ENCODE peak calls at places on chromosome 11, in nine cellular contexts. H is fibroblast of the aortic adventitia; F is CD4-positive, CD25-positive, alpha-beta regulatory T cell; R is GM06990; W is HFF-Myc; E is hepatocyte; V is bronchial epithelial cell; C is pancreas; J is upper lobe of right lung. B is an unnamed sample.

GRCh38 chr11:33515347-33515746 is 185.3 kb downstream of the C11orf91 start:
- DNase-seq in H (peak; percentile 19), F (no peak), R (peak; percentile 25), W (no peak), E (no peak), V (peak; percentile 18), C (no peak), J (no peak), B (no peak)

GRCh38 chr11:116124916-116125714 is 620.9 kb upstream of the CADM1 start:
- DNase-seq in H (no peak), F (no peak), R (no peak), W (no peak), E (no peak), V (no peak), C (no peak), J (no peak), B (no peak)

GRCh38 chr11:2806351-2807058 is 79.1 kb downstream of the CDKN1C start:
- DNase-seq in H (no peak), F (peak; percentile 0), R (no peak), W (no peak), E (no peak), V (no peak), C (peak; percentile 15), J (peak; percentile 63), B (peak; percentile 5)

GRCh38 chr11:62777389-62777788 is 6.2 kb downstream of the TAF6L start:
- DNase-seq in H (no peak), F (no peak), R (no peak), W (no peak), E (no peak), V (no peak), C (no peak), J (no peak), B (no peak)

GRCh38 chr11:71248656-71249055 is 3.7 kb downstream of the SHANK2 start:
- DNase-seq in H (no peak), F (no peak), R (no peak), W (no peak), E (no peak), V (no peak), C (no peak), J (peak; percentile 36), B (no peak)

GRCh38 chr11:74022541-74022940 is 13.7 kb upstream of the UCP3 start:
- DNase-seq in H (no peak), F (no peak), R (no peak), W (no peak), E (no peak), V (no peak), C (no peak), J (no peak), B (no peak)

GRCh38 chr11:2846470-2846869 is 39.1 kb downstream of the CDKN1C start:
- DNase-seq in H (no peak), F (no peak), R (no peak), W (no peak), E (no peak), V (no peak), C (no peak), J (no peak), B (no peak)

GRCh38 chr11:12112150-12112520 is 1.7 kb downstream of the MICAL2 start:
- DNase-seq in H (no peak), F (no peak), R (no peak), W (no peak), E (no peak), V (no peak), C (no peak), J (no peak), B (no peak)

GRCh38 chr11:73980001-73980960 is 2.4 kb downstream of the UCP2 start:
- DNase-seq in H (no peak), F (peak; percentile 66), R (peak; percentile 87), W (no peak), E (peak; percentile 48), V (peak; percentile 49), C (peak; percentile 28), J (peak; percentile 69), B (no peak)

GRCh38 chr11:66443602-66444001 is 5.0 kb upstream of the MRPL11 start:
- DNase-seq in H (peak; percentile 74), F (no peak), R (no peak), W (peak; percentile 70), E (no peak), V (peak; percentile 52), C (no peak), J (no peak), B (no peak)

GRCh38 chr11:70107191-70107590 is 29.1 kb downstream of the ANO1 start:
- DNase-seq in H (no peak), F (no peak), R (no peak), W (no peak), E (no peak), V (no peak), C (no peak), J (no peak), B (no peak)

GRCh38 chr11:110852925-110853324 is 140.7 kb upstream of the ARHGAP20 start:
- DNase-seq in H (no peak), F (no peak), R (no peak), W (no peak), E (no peak), V (no peak), C (no peak), J (no peak), B (no peak)

GRCh38 chr11:68153742-68154141 is 32.6 kb upstream of the CHKA start:
- DNase-seq in H (no peak), F (no peak), R (no peak), W (no peak), E (no peak), V (no peak), C (no peak), J (no peak), B (no peak)

GRCh38 chr11:96315476-96315875 is 27.5 kb downstream of the MAML2 start:
- DNase-seq in H (no peak), F (no peak), R (no peak), W (no peak), E (no peak), V (no peak), C (no peak), J (no peak), B (no peak)

GRCh38 chr11:134537941-134538340 is 125.9 kb upstream of the B3GAT1 start:
- DNase-seq in H (no peak), F (no peak), R (no peak), W (no peak), E (no peak), V (no peak), C (no peak), J (peak; percentile 36), B (peak; percentile 34)

GRCh38 chr11:6476571-6476970 is 2.8 kb upstream of the TRIM3 start:
- DNase-seq in H (no peak), F (no peak), R (no peak), W (no peak), E (no peak), V (no peak), C (no peak), J (no peak), B (no peak)

GRCh38 chr11:22634897-22635629 is 9.4 kb upstream of the FANCF start:
- DNase-seq in H (peak; percentile 4), F (no peak), R (no peak), W (peak; percentile 15), E (peak; percentile 35), V (peak; percentile 35), C (peak; percentile 16), J (no peak), B (no peak)

GRCh38 chr11:93623179-93623578 is 38.3 kb upstream of the CEP295 start:
- DNase-seq in H (no peak), F (no peak), R (no peak), W (no peak), E (peak; percentile 19), V (no peak), C (no peak), J (no peak), B (peak; percentile 13)

GRCh38 chr11:69277074-69277809 is 16.7 kb upstream of the MYEOV start:
- DNase-seq in H (no peak), F (no peak), R (peak; percentile 36), W (no peak), E (no peak), V (no peak), C (peak; percentile 47), J (peak; percentile 59), B (no peak)

GRCh38 chr11:7890417-7891179 is 40.5 kb downstream of the OR10A6 start:
- DNase-seq in H (peak; percentile 37), F (no peak), R (peak; percentile 13), W (no peak), E (no peak), V (no peak), C (no peak), J (no peak), B (no peak)
- H3K4me3 ChIP-seq in H (no peak overlapping the region), F (no peak overlapping the region), R (no peak overlapping the region), W (no peak overlapping the region), E (no peak overlapping the region), V (no peak overlapping the region), C (no peak overlapping the region), J (no peak overlapping the region), B (no peak overlapping the region)

GRCh38 chr11:130640526-130640925 is 192.1 kb downstream of the ADAMTS15 start:
- DNase-seq in H (no peak), F (no peak), R (no peak), W (no peak), E (no peak), V (no peak), C (no peak), J (no peak), B (no peak)
- H3K4me3 ChIP-seq in H (no peak overlapping the region), F (no peak overlapping the region), R (no peak overlapping the region), W (no peak overlapping the region), E (no peak overlapping the region), V (no peak overlapping the region), C (no peak overlapping the region), J (no peak overlapping the region), B (no peak overlapping the region)

DNA sequence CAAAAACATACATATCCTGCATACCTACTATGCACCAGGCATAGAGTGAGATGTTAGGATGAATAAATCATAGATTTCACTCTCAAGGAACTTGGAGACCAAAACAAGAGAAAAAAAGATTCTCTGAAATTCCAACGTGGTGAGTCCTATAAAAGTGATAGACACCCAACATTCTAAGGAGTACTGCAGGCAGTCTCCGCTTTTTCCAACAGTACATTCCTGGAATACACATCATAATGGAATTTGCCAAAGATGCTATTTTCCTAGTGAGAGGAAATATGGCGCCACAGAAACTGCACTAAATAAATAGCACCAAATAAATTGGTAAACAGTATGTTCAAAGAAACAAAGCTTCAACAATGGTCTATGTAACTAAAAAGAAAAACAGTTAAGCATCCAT is 6.0 kb downstream of the TMEM123 start:
- DNase-seq in H (peak; percentile 55), F (no peak), R (no peak), W (no peak), E (no peak), V (peak; percentile 52), C (no peak), J (no peak), B (no peak)
- H3K4me3 ChIP-seq in H (no peak overlapping the region), F (peak overlapping the region; percentile 90), R (no peak overlapping the region), W (no peak overlapping the region), E (no peak overlapping the region), V (no peak overlapping the region), C (no peak overlapping the region), J (no peak overlapping the region), B (no peak overlapping the region)

DNA sequence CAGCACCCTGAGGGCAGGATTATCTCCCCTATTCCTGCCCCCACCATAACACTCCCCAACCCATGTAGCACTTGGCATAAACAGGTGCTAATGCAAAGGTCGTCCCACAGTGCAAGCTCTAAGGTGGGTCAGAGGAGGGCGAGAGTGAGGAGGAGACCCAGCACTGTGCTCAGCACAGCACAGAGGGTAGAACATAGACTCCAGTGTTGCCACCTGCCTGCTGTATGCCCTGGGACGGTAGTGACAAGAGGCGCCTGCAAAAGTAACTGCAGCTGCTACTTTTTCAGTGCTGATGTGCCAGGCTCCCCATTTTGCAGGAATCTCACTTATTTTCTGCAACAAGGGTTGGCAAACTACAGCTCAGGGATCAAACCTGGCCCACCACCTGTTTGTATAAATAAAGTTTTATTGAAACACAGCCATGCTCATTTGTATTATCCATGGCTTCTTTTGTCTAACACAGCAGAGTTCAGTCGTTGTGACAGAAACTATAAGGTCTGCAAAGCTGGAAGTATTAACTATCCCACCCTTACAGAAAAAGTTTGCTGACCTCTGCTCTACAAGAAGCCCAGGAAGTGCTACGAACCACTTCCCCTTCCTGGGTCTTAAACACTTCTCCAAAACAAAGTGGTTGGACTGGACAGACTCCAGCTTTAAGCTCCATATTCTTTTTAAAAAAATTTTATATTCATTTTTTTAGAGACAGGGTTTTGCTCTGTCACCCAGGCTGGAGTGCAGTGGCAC is 16.9 kb upstream of the CDC42BPG start:
- DNase-seq in H (no peak), F (no peak), R (no peak), W (no peak), E (no peak), V (no peak), C (no peak), J (no peak), B (no peak)
- H3K4me3 ChIP-seq in H (no peak overlapping the region), F (peak overlapping the region; percentile 83), R (no peak overlapping the region), W (no peak overlapping the region), E (no peak overlapping the region), V (no peak overlapping the region), C (no peak overlapping the region), J (no peak overlapping the region), B (no peak overlapping the region)

B was measured in WERI-Rb-1.